ENCODE peak calls at places on chromosomes 3 and 15, in six cellular contexts. One of them, this sample, is unnamed.

GRCh38 chr3:194485876-194486539 is 794 bp downstream of the ATP13A3 start:
- DNase-seq in myocyte: peak
- DNase-seq in upper lobe of left lung: peak
- DNase-seq in stimulated activated naive CD8-positive, alpha-beta T cell treated with anti-CD3 and anti-CD28 coated beads, Interleukin-15, Interleukin-2, amounts not matched to agents 100 U/mL and 50 U/mL, for 24 hours: peak
- DNase-seq in GM23248: peak
- DNase-seq in AG08395: no peak
- DNase-seq in this sample: peak

GRCh38 chr15:99320374-99321215 is 69.3 kb downstream of the LRRC28 start:
- DNase-seq in stimulated activated naive CD8-positive, alpha-beta T cell treated with anti-CD3 and anti-CD28 coated beads, Interleukin-15, Interleukin-2, amounts not matched to agents 100 U/mL and 50 U/mL, for 24 hours: no peak
- DNase-seq in GM23248: no peak
- DNase-seq in myocyte: peak
- DNase-seq in AG08395: no peak
- DNase-seq in upper lobe of left lung: no peak
- DNase-seq in this sample: no peak

GRCh38 chr15:50249704-50250103 is 15.8 kb downstream of the HDC start:
- DNase-seq in stimulated activated naive CD8-positive, alpha-beta T cell treated with anti-CD3 and anti-CD28 coated beads, Interleukin-15, Interleukin-2, amounts not matched to agents 100 U/mL and 50 U/mL, for 24 hours: no peak
- DNase-seq in AG08395: no peak
- DNase-seq in GM23248: no peak
- DNase-seq in upper lobe of left lung: no peak
- DNase-seq in myocyte: no peak
- DNase-seq in this sample: no peak

GRCh38 chr15:40155270-40155910 is 5.5 kb upstream of the BUB1B start:
- DNase-seq in upper lobe of left lung: peak
- DNase-seq in AG08395: no peak
- DNase-seq in GM23248: no peak
- DNase-seq in myocyte: no peak
- DNase-seq in stimulated activated naive CD8-positive, alpha-beta T cell treated with anti-CD3 and anti-CD28 coated beads, Interleukin-15, Interleukin-2, amounts not matched to agents 100 U/mL and 50 U/mL, for 24 hours: no peak
- DNase-seq in this sample: no peak

GRCh38 chr3:156654834-156655233 is 19.6 kb upstream of the TIPARP start:
- DNase-seq in stimulated activated naive CD8-positive, alpha-beta T cell treated with anti-CD3 and anti-CD28 coated beads, Interleukin-15, Interleukin-2, amounts not matched to agents 100 U/mL and 50 U/mL, for 24 hours: no peak
- DNase-seq in AG08395: no peak
- DNase-seq in GM23248: no peak
- DNase-seq in myocyte: no peak
- DNase-seq in upper lobe of left lung: no peak
- DNase-seq in this sample: no peak

GRCh38 chr15:63348392-63348791 is 33.3 kb downstream of the CA12 start:
- DNase-seq in myocyte: peak
- DNase-seq in GM23248: peak
- DNase-seq in upper lobe of left lung: peak
- DNase-seq in AG08395: peak
- DNase-seq in stimulated activated naive CD8-positive, alpha-beta T cell treated with anti-CD3 and anti-CD28 coated beads, Interleukin-15, Interleukin-2, amounts not matched to agents 100 U/mL and 50 U/mL, for 24 hours: no peak
- DNase-seq in this sample: peak

GRCh38 chr3:150035400-150035799 is 64.7 kb upstream of the PFN2 start:
- DNase-seq in stimulated activated naive CD8-positive, alpha-beta T cell treated with anti-CD3 and anti-CD28 coated beads, Interleukin-15, Interleukin-2, amounts not matched to agents 100 U/mL and 50 U/mL, for 24 hours: no peak
- DNase-seq in upper lobe of left lung: no peak
- DNase-seq in GM23248: no peak
- DNase-seq in AG08395: no peak
- DNase-seq in myocyte: peak
- DNase-seq in this sample: no peak

GRCh38 chr15:90394074-90394473 is 6.0 kb downstream of the IQGAP1 start:
- DNase-seq in upper lobe of left lung: no peak
- DNase-seq in GM23248: no peak
- DNase-seq in myocyte: no peak
- DNase-seq in stimulated activated naive CD8-positive, alpha-beta T cell treated with anti-CD3 and anti-CD28 coated beads, Interleukin-15, Interleukin-2, amounts not matched to agents 100 U/mL and 50 U/mL, for 24 hours: no peak
- DNase-seq in AG08395: no peak
- DNase-seq in this sample: no peak

GRCh38 chr3:39148116-39149058 is 5.0 kb downstream of the CSRNP1 start:
- DNase-seq in GM23248: peak
- DNase-seq in myocyte: peak
- DNase-seq in upper lobe of left lung: no peak
- DNase-seq in stimulated activated naive CD8-positive, alpha-beta T cell treated with anti-CD3 and anti-CD28 coated beads, Interleukin-15, Interleukin-2, amounts not matched to agents 100 U/mL and 50 U/mL, for 24 hours: no peak
- DNase-seq in AG08395: no peak
- DNase-seq in this sample: no peak

GRCh38 chr15:95994418-95994817 is 336.1 kb upstream of the NR2F2 start:
- DNase-seq in AG08395: peak
- DNase-seq in stimulated activated naive CD8-positive, alpha-beta T cell treated with anti-CD3 and anti-CD28 coated beads, Interleukin-15, Interleukin-2, amounts not matched to agents 100 U/mL and 50 U/mL, for 24 hours: no peak
- DNase-seq in myocyte: peak
- DNase-seq in upper lobe of left lung: no peak
- DNase-seq in GM23248: peak
- DNase-seq in this sample: no peak

GRCh38 chr15:101391431-101391830 is 96.4 kb upstream of the SNRPA1 start:
- DNase-seq in myocyte: no peak
- DNase-seq in upper lobe of left lung: peak
- DNase-seq in GM23248: no peak
- DNase-seq in stimulated activated naive CD8-positive, alpha-beta T cell treated with anti-CD3 and anti-CD28 coated beads, Interleukin-15, Interleukin-2, amounts not matched to agents 100 U/mL and 50 U/mL, for 24 hours: no peak
- DNase-seq in AG08395: no peak
- DNase-seq in this sample: no peak

GRCh38 chr15:99965376-99965775 is 232.1 kb upstream of the LYSMD4 start:
- DNase-seq in upper lobe of left lung: no peak
- DNase-seq in myocyte: no peak
- DNase-seq in AG08395: no peak
- DNase-seq in stimulated activated naive CD8-positive, alpha-beta T cell treated with anti-CD3 and anti-CD28 coated beads, Interleukin-15, Interleukin-2, amounts not matched to agents 100 U/mL and 50 U/mL, for 24 hours: no peak
- DNase-seq in GM23248: no peak
- DNase-seq in this sample: no peak

GRCh38 chr3:127690823-127691452 is 18.2 kb downstream of the ABTB1 start:
- DNase-seq in myocyte: peak
- DNase-seq in GM23248: peak
- DNase-seq in stimulated activated naive CD8-positive, alpha-beta T cell treated with anti-CD3 and anti-CD28 coated beads, Interleukin-15, Interleukin-2, amounts not matched to agents 100 U/mL and 50 U/mL, for 24 hours: no peak
- DNase-seq in AG08395: peak
- DNase-seq in upper lobe of left lung: peak
- DNase-seq in this sample: peak

GRCh38 chr3:186257866-186258265 is 104.2 kb downstream of the DGKG start:
- DNase-seq in AG08395: no peak
- DNase-seq in myocyte: no peak
- DNase-seq in stimulated activated naive CD8-positive, alpha-beta T cell treated with anti-CD3 and anti-CD28 coated beads, Interleukin-15, Interleukin-2, amounts not matched to agents 100 U/mL and 50 U/mL, for 24 hours: no peak
- DNase-seq in upper lobe of left lung: no peak
- DNase-seq in GM23248: no peak
- DNase-seq in this sample: no peak

GRCh38 chr3:120274739-120275167 is 10.3 kb downstream of the GPR156 start:
- DNase-seq in AG08395: no peak
- DNase-seq in myocyte: peak
- DNase-seq in GM23248: no peak
- DNase-seq in stimulated activated naive CD8-positive, alpha-beta T cell treated with anti-CD3 and anti-CD28 coated beads, Interleukin-15, Interleukin-2, amounts not matched to agents 100 U/mL and 50 U/mL, for 24 hours: no peak
- DNase-seq in upper lobe of left lung: peak
- DNase-seq in this sample: no peak

GRCh38 chr3:81105761-81106160 is 655.7 kb downstream of the GBE1 start:
- DNase-seq in stimulated activated naive CD8-positive, alpha-beta T cell treated with anti-CD3 and anti-CD28 coated beads, Interleukin-15, Interleukin-2, amounts not matched to agents 100 U/mL and 50 U/mL, for 24 hours: no peak
- DNase-seq in AG08395: no peak
- DNase-seq in upper lobe of left lung: no peak
- DNase-seq in myocyte: no peak
- DNase-seq in GM23248: no peak
- DNase-seq in this sample: no peak

GRCh38 chr3:133996251-133996661 is 33.5 kb downstream of the SLCO2A1 start:
- DNase-seq in GM23248: no peak
- DNase-seq in stimulated activated naive CD8-positive, alpha-beta T cell treated with anti-CD3 and anti-CD28 coated beads, Interleukin-15, Interleukin-2, amounts not matched to agents 100 U/mL and 50 U/mL, for 24 hours: no peak
- DNase-seq in myocyte: peak
- DNase-seq in upper lobe of left lung: no peak
- DNase-seq in AG08395: no peak
- DNase-seq in this sample: peak

GRCh38 chr3:177410734-177411133 is 213.5 kb upstream of the TBL1XR1 start:
- DNase-seq in stimulated activated naive CD8-positive, alpha-beta T cell treated with anti-CD3 and anti-CD28 coated beads, Interleukin-15, Interleukin-2, amounts not matched to agents 100 U/mL and 50 U/mL, for 24 hours: no peak
- DNase-seq in upper lobe of left lung: peak
- DNase-seq in GM23248: no peak
- DNase-seq in myocyte: no peak
- DNase-seq in AG08395: no peak
- DNase-seq in this sample: no peak

GRCh38 chr3:17190353-17191078 is 305.8 kb downstream of the PLCL2 start:
- DNase-seq in AG08395: no peak
- DNase-seq in stimulated activated naive CD8-positive, alpha-beta T cell treated with anti-CD3 and anti-CD28 coated beads, Interleukin-15, Interleukin-2, amounts not matched to agents 100 U/mL and 50 U/mL, for 24 hours: no peak
- DNase-seq in myocyte: no peak
- DNase-seq in GM23248: no peak
- DNase-seq in upper lobe of left lung: no peak
- DNase-seq in this sample: no peak

GRCh38 chr3:64295594-64295993 is 70.3 kb upstream of the PRICKLE2 start:
- DNase-seq in upper lobe of left lung: no peak
- DNase-seq in GM23248: peak
- DNase-seq in AG08395: peak
- DNase-seq in myocyte: peak
- DNase-seq in stimulated activated naive CD8-positive, alpha-beta T cell treated with anti-CD3 and anti-CD28 coated beads, Interleukin-15, Interleukin-2, amounts not matched to agents 100 U/mL and 50 U/mL, for 24 hours: no peak
- DNase-seq in this sample: peak

GRCh38 chr15:72994778-72995177 is 57.5 kb upstream of the NEO1 start:
- DNase-seq in upper lobe of left lung: no peak
- DNase-seq in AG08395: no peak
- DNase-seq in myocyte: no peak
- DNase-seq in GM23248: peak
- DNase-seq in stimulated activated naive CD8-positive, alpha-beta T cell treated with anti-CD3 and anti-CD28 coated beads, Interleukin-15, Interleukin-2, amounts not matched to agents 100 U/mL and 50 U/mL, for 24 hours: no peak
- DNase-seq in this sample: no peak

GRCh38 chr3:18233987-18234716 is 191.0 kb downstream of the SATB1 start:
- DNase-seq in GM23248: no peak
- DNase-seq in myocyte: no peak
- DNase-seq in stimulated activated naive CD8-positive, alpha-beta T cell treated with anti-CD3 and anti-CD28 coated beads, Interleukin-15, Interleukin-2, amounts not matched to agents 100 U/mL and 50 U/mL, for 24 hours: no peak
- DNase-seq in AG08395: no peak
- DNase-seq in upper lobe of left lung: no peak
- DNase-seq in this sample: no peak

GRCh38 chr3:58052373-58053273 is 44.4 kb downstream of the FLNB start:
- DNase-seq in AG08395: peak
- DNase-seq in myocyte: peak
- DNase-seq in GM23248: peak
- DNase-seq in upper lobe of left lung: peak
- DNase-seq in stimulated activated naive CD8-positive, alpha-beta T cell treated with anti-CD3 and anti-CD28 coated beads, Interleukin-15, Interleukin-2, amounts not matched to agents 100 U/mL and 50 U/mL, for 24 hours: peak
- DNase-seq in this sample: peak

GRCh38 chr15:38481113-38481512 is 27.2 kb downstream of the FAM98B start:
- DNase-seq in AG08395: no peak
- DNase-seq in GM23248: no peak
- DNase-seq in stimulated activated naive CD8-positive, alpha-beta T cell treated with anti-CD3 and anti-CD28 coated beads, Interleukin-15, Interleukin-2, amounts not matched to agents 100 U/mL and 50 U/mL, for 24 hours: no peak
- DNase-seq in upper lobe of left lung: no peak
- DNase-seq in myocyte: no peak
- DNase-seq in this sample: no peak

GRCh38 chr3:171354706-171355582 is 105.3 kb downstream of the TNIK start:
- DNase-seq in AG08395: no peak
- DNase-seq in stimulated activated naive CD8-positive, alpha-beta T cell treated with anti-CD3 and anti-CD28 coated beads, Interleukin-15, Interleukin-2, amounts not matched to agents 100 U/mL and 50 U/mL, for 24 hours: no peak
- DNase-seq in myocyte: no peak
- DNase-seq in upper lobe of left lung: peak
- DNase-seq in GM23248: no peak
- DNase-seq in this sample: no peak

GRCh38 chr15:57925650-57926049 is 139.9 kb downstream of the ALDH1A2 start:
- DNase-seq in stimulated activated naive CD8-positive, alpha-beta T cell treated with anti-CD3 and anti-CD28 coated beads, Interleukin-15, Interleukin-2, amounts not matched to agents 100 U/mL and 50 U/mL, for 24 hours: no peak
- DNase-seq in upper lobe of left lung: no peak
- DNase-seq in GM23248: no peak
- DNase-seq in myocyte: no peak
- DNase-seq in AG08395: no peak
- DNase-seq in this sample: no peak

GRCh38 chr3:20846081-20846480 is 660.1 kb upstream of the SGO1 start:
- DNase-seq in stimulated activated naive CD8-positive, alpha-beta T cell treated with anti-CD3 and anti-CD28 coated beads, Interleukin-15, Interleukin-2, amounts not matched to agents 100 U/mL and 50 U/mL, for 24 hours: no peak
- DNase-seq in GM23248: no peak
- DNase-seq in AG08395: no peak
- DNase-seq in myocyte: no peak
- DNase-seq in upper lobe of left lung: no peak
- DNase-seq in this sample: no peak

GRCh38 chr15:67843571-67844387 is 3.9 kb upstream of the RNU6-1 start:
- DNase-seq in upper lobe of left lung: no peak
- DNase-seq in stimulated activated naive CD8-positive, alpha-beta T cell treated with anti-CD3 and anti-CD28 coated beads, Interleukin-15, Interleukin-2, amounts not matched to agents 100 U/mL and 50 U/mL, for 24 hours: no peak
- DNase-seq in GM23248: no peak
- DNase-seq in AG08395: no peak
- DNase-seq in myocyte: no peak
- DNase-seq in this sample: peak

GRCh38 chr3:34229871-34230270 is 431.4 kb downstream of the PDCD6IP start:
- DNase-seq in stimulated activated naive CD8-positive, alpha-beta T cell treated with anti-CD3 and anti-CD28 coated beads, Interleukin-15, Interleukin-2, amounts not matched to agents 100 U/mL and 50 U/mL, for 24 hours: no peak
- DNase-seq in GM23248: no peak
- DNase-seq in upper lobe of left lung: no peak
- DNase-seq in AG08395: no peak
- DNase-seq in myocyte: no peak
- DNase-seq in this sample: no peak

GRCh38 chr3:109018828-109019227 is 65.1 kb upstream of the GUCA1C start:
- DNase-seq in myocyte: no peak
- DNase-seq in AG08395: no peak
- DNase-seq in stimulated activated naive CD8-positive, alpha-beta T cell treated with anti-CD3 and anti-CD28 coated beads, Interleukin-15, Interleukin-2, amounts not matched to agents 100 U/mL and 50 U/mL, for 24 hours: no peak
- DNase-seq in upper lobe of left lung: no peak
- DNase-seq in GM23248: peak
- DNase-seq in this sample: peak

GRCh38 chr3:136209921-136210320 is 13.8 kb upstream of the MSL2 start:
- DNase-seq in upper lobe of left lung: no peak
- DNase-seq in AG08395: peak
- DNase-seq in myocyte: no peak
- DNase-seq in GM23248: peak
- DNase-seq in stimulated activated naive CD8-positive, alpha-beta T cell treated with anti-CD3 and anti-CD28 coated beads, Interleukin-15, Interleukin-2, amounts not matched to agents 100 U/mL and 50 U/mL, for 24 hours: no peak
- DNase-seq in this sample: peak

GRCh38 chr3:16004812-16005211 is 169.7 kb upstream of the GALNT15 start:
- DNase-seq in GM23248: no peak
- DNase-seq in stimulated activated naive CD8-positive, alpha-beta T cell treated with anti-CD3 and anti-CD28 coated beads, Interleukin-15, Interleukin-2, amounts not matched to agents 100 U/mL and 50 U/mL, for 24 hours: no peak
- DNase-seq in myocyte: no peak
- DNase-seq in AG08395: no peak
- DNase-seq in upper lobe of left lung: no peak
- DNase-seq in this sample: no peak